ENCODE peak calls at places on chromosomes 2 and 18, in four cellular contexts. L, I, B and W are unnamed samples. For H3K36me3, the result is how much of the 10 kb centered on the place peaks cover.

GRCh38 chr2:109087055-109087663 is 41.8 kb upstream of the SH3RF3 start:
- DNase-seq in B (no peak), L (no peak), I (no peak), W (no peak)

GRCh38 chr18:56298935-56299334 is 339.5 kb downstream of the TXNL1 start:
- DNase-seq in B (no peak), I (no peak), L (no peak), W (no peak)

GRCh38 chr2:24785704-24786321 is 7.4 kb downstream of the PTRHD1 start:
- DNase-seq in I (no peak), L (no peak), B (no peak), W (no peak)

GRCh38 chr2:26770986-26771586 is 7.0 kb downstream of the SLC35F6 start:
- DNase-seq in L (no peak), B (peak), I (peak), W (peak)

GRCh38 chr2:109218087-109218791 is 89.2 kb downstream of the SH3RF3 start:
- DNase-seq in L (no peak), I (no peak), B (no peak), W (no peak)

GRCh38 chr2:176370423-176370822 is 101.2 kb downstream of the MTX2 start:
- DNase-seq in B (no peak), I (no peak), L (no peak), W (no peak)

GRCh38 chr18:36856815-36857214 is 27.9 kb downstream of the KIAA1328 start:
- DNase-seq in B (no peak), L (no peak), I (no peak), W (no peak)

GRCh38 chr2:19176172-19176852 is 182.1 kb downstream of the OSR1 start:
- DNase-seq in B (no peak), I (no peak), L (no peak), W (no peak)

GRCh38 chr18:189254-189653 is 30.9 kb downstream of the USP14 start:
- DNase-seq in B (no peak), L (no peak), I (no peak), W (no peak)

GRCh38 chr2:238912916-238913875 is 65.3 kb downstream of the TWIST2 start:
- DNase-seq in I (no peak), L (no peak), B (peak), W (peak)

GRCh38 chr2:186664644-186665043 is 29.2 kb upstream of the FAM171B start:
- DNase-seq in L (no peak), I (no peak), B (no peak), W (no peak)

GRCh38 chr18:49177812-49178211 is 227.0 kb upstream of the SMAD7 start:
- DNase-seq in I (no peak), B (no peak), L (no peak), W (no peak)

GRCh38 chr2:172574965-172575364 is 19.1 kb downstream of the PDK1 start:
- DNase-seq in B (no peak), I (no peak), L (no peak), W (no peak)
- H3K36me3 ChIP-seq in B (half or more), I (under half), L (half or more), W (half or more)

DNA sequence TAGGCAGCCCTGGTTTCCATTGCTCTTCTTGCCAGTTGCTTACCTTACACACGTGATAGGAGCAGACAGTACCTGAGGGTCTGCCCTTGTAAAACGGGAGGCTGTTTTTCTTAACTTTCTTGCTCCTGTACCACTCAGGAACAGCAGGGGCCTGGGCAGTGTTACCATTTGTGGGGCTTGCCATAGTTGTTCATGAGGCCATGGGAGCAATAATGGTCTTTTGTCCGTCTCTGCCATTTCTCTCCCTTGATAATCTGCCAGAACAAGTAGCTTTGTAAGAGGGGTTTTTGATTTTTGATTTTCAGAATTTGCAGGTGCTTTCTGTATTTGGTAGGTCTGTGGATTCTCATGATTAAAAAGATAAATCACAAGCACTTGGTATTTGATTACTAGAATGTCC is 259.0 kb downstream of the PHLPP1 start:
- DNase-seq in L (no peak), I (no peak), B (no peak), W (no peak)
- H3K36me3 ChIP-seq in L (under half), I (under half), B (under half), W (half or more)

GRCh38 chr2:229601936-229602335 is 112.4 kb downstream of the DNER start:
- DNase-seq in B (no peak), L (no peak), I (no peak), W (no peak)
- H3K36me3 ChIP-seq in B (under half), L (under half), I (under half), W (under half)

GRCh38 chr2:96828874-96829273 is 12.8 kb downstream of the CNNM3 start:
- DNase-seq in L (no peak), I (no peak), B (no peak), W (no peak)

GRCh38 chr2:96831679-96832078 is 12.1 kb downstream of the ANKRD23 start:
- DNase-seq in I (no peak), L (no peak), B (no peak), W (no peak)

GRCh38 chr2:96826546-96827278 is 10.6 kb downstream of the CNNM3 start:
- DNase-seq in B (no peak), I (no peak), L (no peak), W (no peak)

GRCh38 chr2:96830064-96830562 is 13.7 kb downstream of the ANKRD23 start:
- DNase-seq in L (peak), I (no peak), B (no peak), W (no peak)

DNA sequence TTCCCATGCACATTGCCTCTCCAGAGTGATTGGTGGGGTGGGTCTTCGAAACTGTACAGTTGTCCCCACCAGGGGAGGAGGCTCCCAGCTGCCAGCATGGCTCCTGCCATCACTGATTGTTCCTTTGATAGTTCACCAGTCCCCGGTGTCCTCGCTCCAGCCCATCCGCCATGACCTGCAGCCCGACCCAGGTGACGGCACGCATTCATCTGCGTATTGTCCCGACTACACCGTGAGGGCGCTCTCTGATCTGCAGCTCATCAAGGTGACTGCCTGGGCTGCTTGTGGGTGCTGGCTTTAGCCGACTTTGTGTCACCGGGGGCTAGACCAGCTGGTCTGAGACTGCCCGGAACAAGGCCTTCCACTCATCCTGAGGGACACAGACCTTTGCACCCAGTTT is 12.4 kb downstream of the CNNM3 start:
- DNase-seq in I (no peak), B (no peak), L (no peak), W (no peak)
- H3K36me3 ChIP-seq in I (under half), B (under half), L (half or more), W (half or more)

GRCh38 chr2:104836837-104837236 is 17.1 kb upstream of the POU3F3 start:
- DNase-seq in L (no peak), I (no peak), B (no peak), W (no peak)

GRCh38 chr2:104840151-104840550 is 13.8 kb upstream of the POU3F3 start:
- DNase-seq in L (no peak), I (no peak), B (no peak), W (no peak)

GRCh38 chr2:104836253-104836652 is 17.7 kb upstream of the POU3F3 start:
- DNase-seq in B (no peak), I (no peak), L (no peak), W (no peak)

DNA sequence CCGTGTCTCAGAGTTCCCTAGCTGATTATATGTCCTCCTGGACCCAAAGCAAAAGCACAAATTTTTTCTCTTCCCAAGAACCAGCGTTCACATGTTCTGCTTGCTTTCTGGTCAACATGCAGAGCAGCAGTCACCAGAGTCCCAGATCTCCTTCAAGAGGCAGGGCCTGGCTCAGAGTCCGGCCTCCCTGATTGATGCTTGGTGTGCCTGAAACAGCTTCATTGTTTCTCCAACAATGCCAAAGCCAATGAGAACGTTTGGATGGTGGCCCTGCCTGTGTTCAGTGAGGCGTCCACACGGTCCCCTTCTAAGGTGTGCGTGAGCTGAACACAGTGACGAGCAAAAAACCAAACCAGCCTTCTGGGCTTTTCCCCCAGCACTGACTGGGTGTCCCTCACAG is 19.5 kb upstream of the POU3F3 start:
- DNase-seq in I (no peak), B (no peak), L (no peak), W (no peak)
- H3K36me3 ChIP-seq in I (under half), B (under half), L (under half), W (under half)

GRCh38 chr2:85548608-85548900 is 9.6 kb downstream of the MAT2A start:
- DNase-seq in B (no peak), L (no peak), I (no peak), W (no peak)

GRCh38 chr2:85542777-85543176 is 3.8 kb downstream of the MAT2A start:
- DNase-seq in B (no peak), I (no peak), L (no peak), W (no peak)

GRCh38 chr2:85547089-85547858 is 8.3 kb downstream of the MAT2A start:
- DNase-seq in B (no peak), L (peak), I (no peak), W (no peak)

GRCh38 chr2:85547859-85548607 is 9.1 kb downstream of the MAT2A start:
- DNase-seq in B (no peak), L (no peak), I (no peak), W (no peak)

GRCh38 chr2:85545780-85546240 is 6.8 kb downstream of the MAT2A start:
- DNase-seq in B (no peak), I (no peak), L (peak), W (no peak)
- H3K36me3 ChIP-seq in B (half or more), I (under half), L (half or more), W (half or more)

GRCh38 chr2:222912776-222913175 is 51.9 kb downstream of the ACSL3 start:
- DNase-seq in L (no peak), B (no peak), I (no peak), W (no peak)
- H3K36me3 ChIP-seq in L (half or more), B (half or more), I (under half), W (under half)

GRCh38 chr2:233047206-233047605 is 12.9 kb upstream of the INPP5D start:
- DNase-seq in L (no peak), I (no peak), B (no peak), W (no peak)
- H3K36me3 ChIP-seq in L (under half), I (under half), B (under half), W (under half)